ENCODE peak calls at places on chromosome 1, in four cellular contexts. One of them, this sample, is unnamed.
A peak's percentile ranks its signal among the peaks of the same experiment; 100 is the strongest.

GRCh38 chr1:1889847-1890505 is 911 bp downstream of the GNB1 start:
- DNase-seq in stomach: peak; percentile 62
- DNase-seq in foreskin fibroblast: peak; percentile 62
- DNase-seq in OCI-LY7: peak; percentile 71
- DNase-seq in this sample: no peak

GRCh38 chr1:206504363-206504713 is 3.0 kb upstream of the RASSF5 start:
- DNase-seq in stomach: no peak
- DNase-seq in foreskin fibroblast: no peak
- DNase-seq in OCI-LY7: no peak
- DNase-seq in this sample: no peak

GRCh38 chr1:183590225-183591191 is at the start of gene NCF2:
- DNase-seq in stomach: peak; percentile 31
- DNase-seq in foreskin fibroblast: peak; percentile 52
- DNase-seq in OCI-LY7: peak; percentile 89
- DNase-seq in this sample: no peak

GRCh38 chr1:154419620-154420020 is 14.5 kb downstream of the IL6R start:
- DNase-seq in stomach: peak; percentile 92
- DNase-seq in foreskin fibroblast: peak; percentile 94
- DNase-seq in OCI-LY7: no peak
- DNase-seq in this sample: peak; percentile 91

GRCh38 chr1:180598333-180598979 is 33.4 kb upstream of the XPR1 start:
- DNase-seq in stomach: no peak
- DNase-seq in foreskin fibroblast: no peak
- DNase-seq in OCI-LY7: no peak
- DNase-seq in this sample: no peak

GRCh38 chr1:224762046-224762445 is 145.9 kb downstream of the CNIH3 start:
- DNase-seq in stomach: no peak
- DNase-seq in foreskin fibroblast: no peak
- DNase-seq in OCI-LY7: no peak
- DNase-seq in this sample: no peak

GRCh38 chr1:176691251-176692228 is 228.6 kb downstream of the PAPPA2 start:
- DNase-seq in stomach: no peak
- DNase-seq in foreskin fibroblast: peak; percentile 78
- DNase-seq in OCI-LY7: peak; percentile 65
- DNase-seq in this sample: peak; percentile 55

GRCh38 chr1:219771039-219771438 is 157.3 kb downstream of the SLC30A10 start:
- DNase-seq in stomach: no peak
- DNase-seq in foreskin fibroblast: peak; percentile 98
- DNase-seq in OCI-LY7: no peak
- DNase-seq in this sample: peak; percentile 97

GRCh38 chr1:118983558-118984021 is 4.6 kb downstream of the TBX15 start:
- DNase-seq in stomach: no peak
- DNase-seq in foreskin fibroblast: peak; percentile 33
- DNase-seq in OCI-LY7: no peak
- DNase-seq in this sample: peak; percentile 43

GRCh38 chr1:118984086-118984989 is 3.8 kb downstream of the TBX15 start:
- DNase-seq in stomach: no peak
- DNase-seq in foreskin fibroblast: peak; percentile 69
- DNase-seq in OCI-LY7: no peak
- DNase-seq in this sample: peak; percentile 70

GRCh38 chr1:118982281-118982680 is 5.9 kb downstream of the TBX15 start:
- DNase-seq in stomach: no peak
- DNase-seq in foreskin fibroblast: no peak
- DNase-seq in OCI-LY7: no peak
- DNase-seq in this sample: no peak

GRCh38 chr1:118981436-118981835 is 6.7 kb downstream of the TBX15 start:
- DNase-seq in stomach: no peak
- DNase-seq in foreskin fibroblast: no peak
- DNase-seq in OCI-LY7: no peak
- DNase-seq in this sample: no peak

DNA sequence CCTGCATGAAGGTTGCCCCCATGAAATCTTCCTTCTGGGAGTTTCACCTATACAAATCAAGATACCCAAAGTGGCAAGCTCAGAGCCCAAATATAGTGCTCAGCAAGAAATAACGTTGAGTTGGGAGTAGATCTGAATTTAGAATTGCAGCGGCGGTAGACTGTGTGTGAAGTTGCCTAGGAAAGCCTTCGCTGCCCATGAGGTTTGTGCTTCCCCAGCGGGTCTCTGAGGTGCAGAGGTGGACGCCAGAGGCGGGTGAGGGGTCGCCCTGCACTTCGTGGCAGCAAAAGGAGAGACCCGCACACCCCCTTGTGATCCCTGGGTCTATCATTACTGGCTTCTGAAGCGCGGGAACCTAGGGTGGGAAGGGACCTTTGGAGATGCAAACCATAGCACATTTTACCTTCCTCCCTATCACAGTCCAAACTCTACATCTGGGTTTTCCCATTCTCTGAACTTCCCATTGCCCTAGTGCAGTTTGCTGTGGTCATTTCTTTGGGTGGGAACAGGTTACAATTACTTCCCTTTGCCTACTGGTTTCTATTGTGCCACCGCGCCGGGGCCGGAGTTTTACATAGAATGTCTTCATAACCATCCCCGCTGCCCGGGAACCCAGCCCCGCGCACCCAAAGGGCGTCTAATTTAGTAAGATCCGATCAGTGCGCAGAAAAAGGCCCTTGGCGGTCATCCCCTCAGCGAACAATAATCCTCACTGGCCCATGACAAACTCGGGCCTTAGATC is 5.2 kb downstream of the TBX15 start:
- DNase-seq in stomach: no peak
- DNase-seq in foreskin fibroblast: no peak
- DNase-seq in OCI-LY7: no peak
- DNase-seq in this sample: no peak
- H3K4me3 ChIP-seq in stomach: no peak overlapping the region
- H3K4me3 ChIP-seq in foreskin fibroblast: peak overlapping the region; percentile 63
- H3K4me3 ChIP-seq in OCI-LY7: no peak overlapping the region
- H3K4me3 ChIP-seq in this sample: peak overlapping the region; percentile 17

GRCh38 chr1:78011050-78011449 is 6.3 kb downstream of the DNAJB4 start:
- DNase-seq in stomach: no peak
- DNase-seq in foreskin fibroblast: no peak
- DNase-seq in OCI-LY7: no peak
- DNase-seq in this sample: no peak

GRCh38 chr1:78019031-78019430 is 14.3 kb downstream of the DNAJB4 start:
- DNase-seq in stomach: no peak
- DNase-seq in foreskin fibroblast: no peak
- DNase-seq in OCI-LY7: no peak
- DNase-seq in this sample: no peak

GRCh38 chr1:78009276-78009675 is 4.5 kb downstream of the DNAJB4 start:
- DNase-seq in stomach: no peak
- DNase-seq in foreskin fibroblast: no peak
- DNase-seq in OCI-LY7: no peak
- DNase-seq in this sample: no peak

GRCh38 chr1:78009836-78010235 is 5.1 kb downstream of the DNAJB4 start:
- DNase-seq in stomach: no peak
- DNase-seq in foreskin fibroblast: peak; percentile 26
- DNase-seq in OCI-LY7: no peak
- DNase-seq in this sample: peak; percentile 55

DNA sequence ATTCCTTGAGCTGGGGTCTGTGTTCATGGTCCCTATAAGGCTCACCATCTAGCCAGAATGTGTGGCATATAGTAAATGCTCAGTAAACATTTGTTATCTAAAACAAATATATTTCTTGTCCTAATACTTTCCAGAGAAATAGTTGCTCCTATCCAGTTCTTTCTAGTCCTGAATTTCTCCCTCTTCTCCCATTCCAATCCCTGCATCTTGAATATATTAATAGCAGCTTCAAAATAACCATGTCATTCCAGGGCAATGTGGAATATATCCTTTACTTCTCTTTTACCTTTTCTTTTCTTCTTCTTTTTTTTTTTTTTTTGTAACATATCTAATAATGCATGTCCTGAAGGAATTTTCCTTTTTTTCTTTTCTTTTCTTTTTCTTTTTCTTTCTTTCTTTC is 10.4 kb downstream of the DNAJB4 start:
- DNase-seq in stomach: no peak
- DNase-seq in foreskin fibroblast: no peak
- DNase-seq in OCI-LY7: no peak
- DNase-seq in this sample: no peak
- TF ChIP-seq CTCF in stomach: no peak
- TF ChIP-seq CTCF in foreskin fibroblast: no peak
- TF ChIP-seq CTCF in OCI-LY7: no peak
- TF ChIP-seq CTCF in this sample: no peak

GRCh38 chr1:51990478-51990965 is at the start of gene RAB3B:
- DNase-seq in stomach: peak; percentile 81
- DNase-seq in foreskin fibroblast: peak; percentile 90
- DNase-seq in OCI-LY7: peak; percentile 11
- DNase-seq in this sample: peak; percentile 64

GRCh38 chr1:51988254-51988653 is 2.2 kb downstream of the RAB3B start:
- DNase-seq in stomach: no peak
- DNase-seq in foreskin fibroblast: no peak
- DNase-seq in OCI-LY7: no peak
- DNase-seq in this sample: no peak

GRCh38 chr1:51986718-51987117 is 3.8 kb downstream of the RAB3B start:
- DNase-seq in stomach: no peak
- DNase-seq in foreskin fibroblast: no peak
- DNase-seq in OCI-LY7: no peak
- DNase-seq in this sample: no peak

GRCh38 chr1:51989582-51990477 is 670 bp downstream of the RAB3B start:
- DNase-seq in stomach: no peak
- DNase-seq in foreskin fibroblast: no peak
- DNase-seq in OCI-LY7: no peak
- DNase-seq in this sample: no peak
- H3K4me3 ChIP-seq in stomach: peak overlapping the region; percentile 54
- H3K4me3 ChIP-seq in foreskin fibroblast: peak overlapping the region; percentile 53
- H3K4me3 ChIP-seq in OCI-LY7: peak overlapping the region; percentile 43
- H3K4me3 ChIP-seq in this sample: peak overlapping the region; percentile 55

DNA sequence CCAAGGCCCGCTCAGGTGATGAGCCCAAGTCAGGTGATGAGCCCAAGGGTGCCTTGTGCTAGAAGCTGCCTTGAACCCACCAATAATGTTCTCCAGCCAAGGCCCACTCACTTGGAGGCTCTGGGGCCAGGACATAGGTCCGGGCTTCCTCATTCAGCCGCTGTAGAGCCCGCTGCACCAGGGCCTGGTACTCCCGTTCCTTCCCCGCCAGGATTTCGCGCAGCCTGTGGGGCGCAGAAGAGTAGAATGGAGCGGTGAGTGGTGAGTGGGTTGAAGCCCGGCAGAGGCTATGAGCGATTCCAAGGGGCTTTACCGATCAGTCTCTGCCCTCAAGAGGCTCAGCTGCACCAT is 10.5 kb downstream of the MAP3K6 start:
- DNase-seq in stomach: no peak
- DNase-seq in foreskin fibroblast: no peak
- DNase-seq in OCI-LY7: no peak
- DNase-seq in this sample: no peak
- TF ChIP-seq CTCF in stomach: no peak
- TF ChIP-seq CTCF in foreskin fibroblast: no peak
- TF ChIP-seq CTCF in OCI-LY7: no peak
- TF ChIP-seq CTCF in this sample: no peak

GRCh38 chr1:201714542-201715276 is 114.2 kb upstream of the IPO9 start:
- DNase-seq in stomach: peak; percentile 70
- DNase-seq in foreskin fibroblast: peak; percentile 99
- DNase-seq in OCI-LY7: no peak
- DNase-seq in this sample: peak; percentile 99
- H3K4me3 ChIP-seq in stomach: no peak overlapping the region
- H3K4me3 ChIP-seq in foreskin fibroblast: no peak overlapping the region
- H3K4me3 ChIP-seq in OCI-LY7: no peak overlapping the region
- H3K4me3 ChIP-seq in this sample: no peak overlapping the region

GRCh38 chr1:12015499-12015898 is 3.8 kb upstream of the MIIP start:
- DNase-seq in stomach: no peak
- DNase-seq in foreskin fibroblast: no peak
- DNase-seq in OCI-LY7: no peak
- DNase-seq in this sample: no peak

GRCh38 chr1:12015001-12015491 is 4.3 kb upstream of the MIIP start:
- DNase-seq in stomach: no peak
- DNase-seq in foreskin fibroblast: peak; percentile 66
- DNase-seq in OCI-LY7: no peak
- DNase-seq in this sample: no peak

GRCh38 chr1:12012560-12013316 is 6.6 kb upstream of the MIIP start:
- DNase-seq in stomach: no peak
- DNase-seq in foreskin fibroblast: no peak
- DNase-seq in OCI-LY7: no peak
- DNase-seq in this sample: no peak

GRCh38 chr1:12013317-12013588 is 6.0 kb upstream of the MIIP start:
- DNase-seq in stomach: no peak
- DNase-seq in foreskin fibroblast: no peak
- DNase-seq in OCI-LY7: no peak
- DNase-seq in this sample: no peak

DNA sequence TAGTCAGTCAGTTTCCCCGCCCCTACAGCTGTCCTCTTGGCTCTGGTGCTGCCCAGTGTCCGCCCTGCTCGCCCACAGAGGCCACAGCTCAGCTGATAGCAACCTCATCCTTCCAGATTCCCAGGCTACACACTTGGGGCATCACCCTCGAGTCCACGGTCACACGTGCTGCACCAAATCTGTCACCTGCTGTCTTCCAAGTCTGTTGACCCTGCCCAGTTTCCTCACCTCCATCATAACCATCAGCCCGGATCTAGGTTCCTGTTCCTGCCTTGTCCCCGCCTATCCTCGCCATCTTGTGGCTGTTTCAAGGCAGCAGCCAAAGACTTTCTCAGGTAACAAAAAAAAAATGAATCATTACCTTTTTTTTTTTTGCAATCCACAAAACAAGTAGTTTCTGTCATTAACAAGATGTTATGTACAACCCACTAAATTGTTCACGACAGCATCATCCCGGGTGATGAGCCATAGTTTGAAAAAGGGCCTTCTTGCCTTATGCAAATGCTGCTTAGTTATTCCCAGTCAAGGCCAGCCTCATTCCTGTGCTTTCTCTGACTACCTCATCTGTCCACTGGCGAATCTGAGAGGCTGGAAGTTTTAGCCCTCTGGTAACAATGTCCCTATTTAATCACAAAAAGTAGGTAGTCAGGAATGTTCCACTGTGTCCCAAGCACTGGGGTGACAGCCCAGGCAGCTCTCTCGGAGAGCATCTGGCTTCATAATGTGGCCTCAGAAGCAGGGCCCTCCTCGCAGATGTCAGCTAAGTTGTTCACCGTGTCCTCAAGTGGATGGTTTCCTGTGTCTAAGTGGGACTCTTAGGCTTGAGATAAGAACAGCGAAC is 4.9 kb upstream of the MIIP start:
- DNase-seq in stomach: no peak
- DNase-seq in foreskin fibroblast: peak; percentile 67
- DNase-seq in OCI-LY7: no peak
- DNase-seq in this sample: no peak
- TF ChIP-seq CTCF in stomach: no peak
- TF ChIP-seq CTCF in foreskin fibroblast: peak; percentile 5
- TF ChIP-seq CTCF in OCI-LY7: peak; percentile 48
- TF ChIP-seq CTCF in this sample: no peak

GRCh38 chr1:18549131-18549530 is 68.4 kb downstream of the KLHDC7A start:
- DNase-seq in stomach: no peak
- DNase-seq in foreskin fibroblast: no peak
- DNase-seq in OCI-LY7: no peak
- DNase-seq in this sample: no peak
- H3K4me3 ChIP-seq in stomach: no peak overlapping the region
- H3K4me3 ChIP-seq in foreskin fibroblast: no peak overlapping the region
- H3K4me3 ChIP-seq in OCI-LY7: no peak overlapping the region
- H3K4me3 ChIP-seq in this sample: no peak overlapping the region

GRCh38 chr1:152497273-152497672 is 13.3 kb upstream of the LCE5A start:
- DNase-seq in stomach: no peak
- DNase-seq in foreskin fibroblast: no peak
- DNase-seq in OCI-LY7: no peak
- DNase-seq in this sample: no peak
- TF ChIP-seq CTCF in stomach: no peak
- TF ChIP-seq CTCF in foreskin fibroblast: no peak
- TF ChIP-seq CTCF in OCI-LY7: peak; percentile 53
- TF ChIP-seq CTCF in this sample: no peak